ENCODE peak calls at places on chromosomes 4 and X, in four cellular contexts. X is stomach, E is endothelial cell of umbilical vein, S is SK-N-SH. Q is an unnamed sample.

GRCh38 chr4:92968556-92968955 is 664.8 kb downstream of the GRID2 start:
- DNase-seq in E (no peak), S (no peak), X (no peak), Q (no peak)

GRCh38 chrX:46459603-46460002 is 85.6 kb downstream of the ZNF674 start:
- DNase-seq in S (no peak), X (no peak), E (no peak), Q (no peak)

GRCh38 chrX:72268601-72269365 is 8.3 kb downstream of the RPS4X start:
- DNase-seq in S (no peak), X (no peak), E (no peak), Q (no peak)

GRCh38 chrX:41384041-41384705 is 50.2 kb downstream of the DDX3X start:
- DNase-seq in X (peak; percentile 80), S (no peak), E (no peak), Q (no peak)

GRCh38 chr4:23889814-23890269 is at the start of gene PPARGC1A:
- DNase-seq in E (no peak), X (peak; percentile 70), S (peak; percentile 11), Q (peak; percentile 39)

GRCh38 chr4:139934336-139934735 is 219.6 kb downstream of the MAML3 start:
- DNase-seq in E (no peak), X (no peak), S (peak; percentile 68), Q (no peak)

GRCh38 chrX:136708348-136708747 is 60.4 kb downstream of the CD40LG start:
- DNase-seq in E (peak; percentile 4), S (peak; percentile 8), X (no peak), Q (no peak)

GRCh38 chr4:47032405-47033106 is 1.2 kb downstream of the GABRB1 start:
- DNase-seq in S (peak; percentile 82), E (peak; percentile 38), X (peak; percentile 48), Q (no peak)

GRCh38 chrX:19673334-19674040 is 158.2 kb upstream of the MAP3K15 start:
- DNase-seq in S (no peak), X (peak; percentile 49), E (peak; percentile 73), Q (no peak)

GRCh38 chr4:113563691-113564378 is 197.7 kb downstream of the CAMK2D start:
- DNase-seq in E (no peak), S (no peak), X (no peak), Q (no peak)

GRCh38 chr4:104728380-104729122 is 233.9 kb upstream of the CXXC4 start:
- DNase-seq in E (no peak), S (no peak), X (no peak), Q (no peak)

GRCh38 chrX:134908235-134908834 is 82.5 kb upstream of the SMIM10 start:
- DNase-seq in S (peak; percentile 51), E (peak; percentile 67), X (no peak), Q (no peak)

GRCh38 chr4:4574792-4575191 is 32.9 kb upstream of the STX18 start:
- DNase-seq in X (no peak), E (peak; percentile 77), S (no peak), Q (no peak)

GRCh38 chrX:154719132-154719675 is 31.7 kb downstream of the GAB3 start:
- DNase-seq in S (no peak), X (no peak), E (peak; percentile 57), Q (no peak)

GRCh38 chr4:77040856-77041576 is 34.8 kb downstream of the CCNI start:
- DNase-seq in E (no peak), S (no peak), X (no peak), Q (no peak)

GRCh38 chr4:23602720-23603119 is 287.1 kb downstream of the PPARGC1A start:
- DNase-seq in E (no peak), X (no peak), S (no peak), Q (no peak)

GRCh38 chr4:79083406-79084010 is 144.3 kb upstream of the PAQR3 start:
- DNase-seq in S (no peak), X (no peak), E (no peak), Q (no peak)

GRCh38 chr4:66252291-66252690 is 582.0 kb upstream of the EPHA5 start:
- DNase-seq in S (no peak), E (no peak), X (no peak), Q (no peak)

GRCh38 chr4:112055100-112055499 is 90.2 kb upstream of the FAM241A start:
- DNase-seq in X (no peak), S (no peak), E (no peak), Q (no peak)

GRCh38 chr4:10015140-10015753 is 6.0 kb downstream of the SLC2A9 start:
- DNase-seq in X (peak; percentile 64), S (peak; percentile 61), E (peak; percentile 52), Q (no peak)

GRCh38 chrX:110066488-110067225 is 63.7 kb downstream of the TMEM164 start:
- DNase-seq in S (no peak), E (no peak), X (peak; percentile 70), Q (no peak)

GRCh38 chr4:72525938-72526337 is 43.1 kb downstream of the ADAMTS3 start:
- DNase-seq in X (no peak), E (peak; percentile 86), S (no peak), Q (no peak)

GRCh38 chr4:151667025-151667424 is 93.8 kb downstream of the GATB start:
- DNase-seq in E (no peak), S (no peak), X (no peak), Q (no peak)

GRCh38 chr4:151666501-151666900 is 94.3 kb downstream of the GATB start:
- DNase-seq in X (no peak), E (no peak), S (no peak), Q (no peak)

GRCh38 chr4:151664289-151664688 is 96.5 kb downstream of the GATB start:
- DNase-seq in X (no peak), S (no peak), E (no peak), Q (no peak)

GRCh38 chr4:151665442-151666127 is 95.2 kb downstream of the GATB start:
- DNase-seq in X (no peak), S (no peak), E (no peak), Q (no peak)

GRCh38 chr4:151665022-151665421 is 95.8 kb downstream of the GATB start:
- DNase-seq in X (no peak), S (no peak), E (no peak), Q (no peak)
- H3K9me3 ChIP-seq in X (no peaks in the 10 kb centered on the region), S (no peaks in the 10 kb centered on the region), E (no peaks in the 10 kb centered on the region), Q (no peaks in the 10 kb centered on the region)

DNA sequence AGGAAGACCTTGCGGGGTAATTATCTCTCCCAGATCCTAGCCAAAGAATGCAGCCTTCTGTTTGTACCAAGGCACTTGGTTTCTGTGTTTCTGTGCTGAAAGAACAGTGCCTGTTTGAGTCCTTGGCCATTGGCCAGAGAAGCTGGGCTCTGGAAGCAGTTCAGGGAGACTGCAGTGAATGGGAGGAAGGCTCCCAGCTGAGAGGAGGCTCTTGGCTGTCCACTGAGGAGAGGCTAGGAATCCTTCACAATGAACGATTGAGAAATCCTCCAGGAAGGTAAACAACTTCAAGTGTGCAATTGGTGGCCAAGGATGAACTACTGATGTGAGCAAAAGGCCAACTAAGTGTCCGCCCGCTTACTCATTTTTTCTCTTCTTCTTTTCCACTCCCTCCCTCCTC is 61.3 kb downstream of the HS3ST1 start:
- DNase-seq in X (peak; percentile 59), E (peak; percentile 7), S (no peak), Q (peak; percentile 88)
- TF ChIP-seq POLR2AphosphoS5 in X (no peak), E (no peak), S (no peak), Q (peak; percentile 31)

GRCh38 chr4:29375716-29376115 is 1344.5 kb upstream of the PCDH7 start:
- DNase-seq in X (no peak), E (no peak), S (no peak), Q (no peak)

GRCh38 chr4:29372971-29373370 is 1347.2 kb upstream of the PCDH7 start:
- DNase-seq in S (no peak), X (no peak), E (no peak), Q (no peak)
- H3K9me3 ChIP-seq in S (no peaks in the 10 kb centered on the region), X (peaks cover 11% of the 10 kb centered on the region), E (no peaks in the 10 kb centered on the region), Q (no peaks in the 10 kb centered on the region)

DNA sequence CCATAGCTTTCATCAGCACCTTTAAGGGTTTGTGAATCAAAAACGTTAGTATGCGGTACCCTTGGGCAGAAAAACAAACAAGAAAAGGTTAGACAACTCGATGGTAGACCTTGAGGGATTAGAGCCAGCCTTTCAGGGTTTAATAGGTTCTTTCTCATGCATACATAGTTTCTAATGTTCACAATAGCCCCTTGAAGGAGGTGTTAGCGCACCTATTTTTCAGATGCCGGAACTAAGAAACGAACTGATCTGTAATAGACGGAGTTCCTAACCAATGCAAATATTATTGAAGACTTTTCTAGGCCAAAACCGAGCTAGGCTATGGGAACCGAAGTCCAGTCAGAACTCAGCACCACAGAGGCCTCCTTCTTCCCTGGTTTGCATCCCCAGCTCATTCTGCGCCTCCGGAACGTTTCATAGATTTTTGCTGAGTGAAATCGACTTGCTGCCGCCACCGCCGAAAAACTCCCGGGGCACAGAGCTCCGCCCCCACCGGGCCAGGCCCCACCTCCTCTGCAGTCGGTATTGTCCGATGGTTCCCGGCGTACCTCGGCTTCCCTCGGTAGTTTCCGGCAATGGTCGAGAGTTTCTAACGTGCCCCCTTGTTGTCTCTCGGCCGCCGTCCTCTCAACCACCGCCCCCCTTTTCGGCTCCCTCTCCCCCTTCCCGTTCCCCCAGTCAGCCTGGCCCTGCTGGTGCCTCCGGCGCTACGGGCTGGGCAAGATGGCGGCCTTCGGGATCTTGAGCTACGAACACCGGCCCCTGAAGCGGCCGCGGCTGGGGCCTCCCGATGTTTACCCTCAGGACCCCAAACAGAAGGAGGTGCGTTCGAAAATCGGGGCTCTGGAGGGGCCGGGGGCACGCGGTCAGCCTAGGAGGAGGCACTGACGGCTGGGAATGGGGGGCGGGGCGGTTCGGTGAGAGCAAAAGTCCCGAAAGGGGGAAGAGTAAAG is at the start of gene MED12:
- DNase-seq in S (peak; percentile 88), X (peak; percentile 80), E (peak; percentile 76), Q (peak; percentile 70)
- TF ChIP-seq POLR2AphosphoS5 in S (peak; percentile 44), X (no peak), E (peak; percentile 16), Q (peak; percentile 59)

GRCh38 chr4:35711127-35711526 is 533.2 kb downstream of the ARAP2 start:
- DNase-seq in S (no peak), X (no peak), E (no peak), Q (no peak)
- H3K9me3 ChIP-seq in S (peaks cover 3% of the 10 kb centered on the region), X (peaks cover 47% of the 10 kb centered on the region), E (peaks cover 6% of the 10 kb centered on the region), Q (peaks cover 27% of the 10 kb centered on the region)

GRCh38 chr4:14864967-14865366 is 137.3 kb upstream of the CPEB2 start:
- DNase-seq in X (no peak), S (no peak), E (no peak), Q (no peak)
- TF ChIP-seq POLR2AphosphoS5 in X (no peak), S (no peak), E (no peak), Q (no peak)

DNA sequence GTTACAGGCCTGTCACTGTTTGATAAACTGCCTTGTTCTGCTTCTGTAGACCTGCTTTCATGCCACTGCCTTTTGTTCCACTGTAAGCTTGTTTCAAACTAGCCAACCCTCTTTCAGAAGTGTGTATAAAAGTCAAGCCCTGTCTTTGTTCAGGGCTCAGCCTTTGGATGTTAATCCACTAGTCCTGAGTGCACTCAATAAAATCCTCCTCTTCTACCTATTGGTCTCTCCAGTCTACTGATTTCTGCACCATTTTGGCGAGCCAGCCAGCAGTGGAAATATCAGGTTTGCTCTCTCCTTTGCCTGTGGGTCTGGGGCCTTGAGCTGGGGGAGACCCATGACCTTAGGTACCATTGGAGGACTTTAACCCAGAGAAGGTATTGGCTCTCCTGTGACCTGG is 901.6 kb upstream of the NDST4 start:
- DNase-seq in X (no peak), E (no peak), S (no peak), Q (no peak)
- H3K9me3 ChIP-seq in X (peaks cover 63% of the 10 kb centered on the region), E (peaks cover 6% of the 10 kb centered on the region), S (no peaks in the 10 kb centered on the region), Q (peaks cover 31% of the 10 kb centered on the region)

GRCh38 chr4:42326040-42326439 is 71.2 kb upstream of the SHISA3 start:
- DNase-seq in X (no peak), S (no peak), E (no peak), Q (no peak)
- TF ChIP-seq POLR2AphosphoS5 in X (no peak), S (no peak), E (no peak), Q (no peak)